ENCODE peak calls at places on chromosomes 12 and 14, in ten cellular contexts. One of them, this sample, is unnamed. For H3K4me1, the result is how much of the 10 kb centered on the place peaks cover.

GRCh38 chr14:59959663-59960062 is 39.7 kb downstream of the LRRC9 start:
- DNase-seq in breast epithelium: no peak
- DNase-seq in body of pancreas: no peak
- DNase-seq in Caco-2: no peak
- DNase-seq in K562: no peak
- DNase-seq in ovary: no peak
- DNase-seq in transverse colon: no peak
- DNase-seq in tibial artery: no peak
- DNase-seq in GM23338: no peak
- DNase-seq in cardiac muscle cell: no peak
- DNase-seq in this sample: no peak

GRCh38 chr12:1377117-1377516 is 217.3 kb downstream of the FBXL14 start:
- DNase-seq in Caco-2: no peak
- DNase-seq in breast epithelium: no peak
- DNase-seq in cardiac muscle cell: no peak
- DNase-seq in body of pancreas: no peak
- DNase-seq in tibial artery: no peak
- DNase-seq in K562: no peak
- DNase-seq in ovary: no peak
- DNase-seq in transverse colon: no peak
- DNase-seq in GM23338: no peak
- DNase-seq in this sample: no peak

GRCh38 chr14:93752980-93753561 is 35.2 kb downstream of the PRIMA1 start:
- DNase-seq in K562: no peak
- DNase-seq in tibial artery: peak
- DNase-seq in transverse colon: no peak
- DNase-seq in Caco-2: no peak
- DNase-seq in breast epithelium: no peak
- DNase-seq in cardiac muscle cell: no peak
- DNase-seq in body of pancreas: no peak
- DNase-seq in ovary: no peak
- DNase-seq in GM23338: no peak
- DNase-seq in this sample: no peak

GRCh38 chr12:11658796-11659195 is 9.3 kb downstream of the ETV6 start:
- DNase-seq in ovary: no peak
- DNase-seq in Caco-2: no peak
- DNase-seq in transverse colon: no peak
- DNase-seq in cardiac muscle cell: peak
- DNase-seq in breast epithelium: no peak
- DNase-seq in K562: no peak
- DNase-seq in body of pancreas: no peak
- DNase-seq in GM23338: no peak
- DNase-seq in tibial artery: no peak
- DNase-seq in this sample: no peak

GRCh38 chr12:64207453-64207852 is 14.6 kb downstream of the KICS2 start:
- DNase-seq in breast epithelium: no peak
- DNase-seq in Caco-2: no peak
- DNase-seq in transverse colon: no peak
- DNase-seq in tibial artery: no peak
- DNase-seq in K562: no peak
- DNase-seq in cardiac muscle cell: no peak
- DNase-seq in ovary: no peak
- DNase-seq in GM23338: no peak
- DNase-seq in body of pancreas: no peak
- DNase-seq in this sample: no peak

GRCh38 chr12:121810833-121811433 is 7.1 kb downstream of the SETD1B start:
- DNase-seq in Caco-2: no peak
- DNase-seq in tibial artery: no peak
- DNase-seq in transverse colon: no peak
- DNase-seq in GM23338: no peak
- DNase-seq in breast epithelium: no peak
- DNase-seq in ovary: no peak
- DNase-seq in cardiac muscle cell: no peak
- DNase-seq in body of pancreas: no peak
- DNase-seq in K562: no peak
- DNase-seq in this sample: peak

GRCh38 chr12:54882074-54882473 is 27.8 kb downstream of the MUCL1 start:
- DNase-seq in body of pancreas: no peak
- DNase-seq in K562: no peak
- DNase-seq in cardiac muscle cell: no peak
- DNase-seq in ovary: no peak
- DNase-seq in transverse colon: no peak
- DNase-seq in Caco-2: no peak
- DNase-seq in breast epithelium: no peak
- DNase-seq in GM23338: no peak
- DNase-seq in tibial artery: no peak
- DNase-seq in this sample: no peak

GRCh38 chr14:64387232-64387737 is 868 bp upstream of the MTHFD1 start:
- DNase-seq in cardiac muscle cell: peak
- DNase-seq in K562: peak
- DNase-seq in ovary: no peak
- DNase-seq in transverse colon: no peak
- DNase-seq in GM23338: peak
- DNase-seq in Caco-2: peak
- DNase-seq in breast epithelium: no peak
- DNase-seq in body of pancreas: no peak
- DNase-seq in tibial artery: peak
- DNase-seq in this sample: no peak

GRCh38 chr12:111318450-111318849 is 50.4 kb downstream of the PHETA1 start:
- DNase-seq in K562: no peak
- DNase-seq in cardiac muscle cell: no peak
- DNase-seq in ovary: no peak
- DNase-seq in body of pancreas: no peak
- DNase-seq in transverse colon: no peak
- DNase-seq in Caco-2: no peak
- DNase-seq in breast epithelium: no peak
- DNase-seq in tibial artery: no peak
- DNase-seq in GM23338: no peak
- DNase-seq in this sample: no peak

GRCh38 chr14:39186941-39187525 is 12.0 kb downstream of the PNN start:
- DNase-seq in cardiac muscle cell: no peak
- DNase-seq in body of pancreas: no peak
- DNase-seq in transverse colon: no peak
- DNase-seq in ovary: no peak
- DNase-seq in Caco-2: no peak
- DNase-seq in K562: no peak
- DNase-seq in tibial artery: no peak
- DNase-seq in breast epithelium: no peak
- DNase-seq in GM23338: no peak
- DNase-seq in this sample: no peak

GRCh38 chr14:104356738-104357688 is 218.6 kb downstream of the KIF26A start:
- DNase-seq in Caco-2: no peak
- DNase-seq in K562: no peak
- DNase-seq in transverse colon: no peak
- DNase-seq in cardiac muscle cell: no peak
- DNase-seq in GM23338: no peak
- DNase-seq in body of pancreas: peak
- DNase-seq in tibial artery: peak
- DNase-seq in ovary: peak
- DNase-seq in breast epithelium: peak
- DNase-seq in this sample: no peak

GRCh38 chr14:103126088-103126872 is 3.0 kb downstream of the TNFAIP2 start:
- DNase-seq in ovary: peak
- DNase-seq in Caco-2: no peak
- DNase-seq in cardiac muscle cell: no peak
- DNase-seq in GM23338: no peak
- DNase-seq in breast epithelium: no peak
- DNase-seq in tibial artery: no peak
- DNase-seq in body of pancreas: no peak
- DNase-seq in K562: no peak
- DNase-seq in transverse colon: peak
- DNase-seq in this sample: no peak

GRCh38 chr14:103125098-103126070 is 2.1 kb downstream of the TNFAIP2 start:
- DNase-seq in Caco-2: no peak
- DNase-seq in cardiac muscle cell: no peak
- DNase-seq in GM23338: no peak
- DNase-seq in transverse colon: no peak
- DNase-seq in ovary: no peak
- DNase-seq in body of pancreas: no peak
- DNase-seq in breast epithelium: no peak
- DNase-seq in K562: no peak
- DNase-seq in tibial artery: no peak
- DNase-seq in this sample: no peak

GRCh38 chr14:103127861-103128598 is 4.8 kb downstream of the TNFAIP2 start:
- DNase-seq in cardiac muscle cell: no peak
- DNase-seq in Caco-2: no peak
- DNase-seq in GM23338: no peak
- DNase-seq in ovary: peak
- DNase-seq in K562: no peak
- DNase-seq in transverse colon: no peak
- DNase-seq in body of pancreas: no peak
- DNase-seq in breast epithelium: no peak
- DNase-seq in tibial artery: no peak
- DNase-seq in this sample: peak

GRCh38 chr14:103127356-103127755 is 4.1 kb downstream of the TNFAIP2 start:
- DNase-seq in Caco-2: no peak
- DNase-seq in body of pancreas: no peak
- DNase-seq in breast epithelium: no peak
- DNase-seq in GM23338: no peak
- DNase-seq in K562: no peak
- DNase-seq in tibial artery: no peak
- DNase-seq in cardiac muscle cell: no peak
- DNase-seq in transverse colon: no peak
- DNase-seq in ovary: peak
- DNase-seq in this sample: peak

GRCh38 chr14:103126873-103127304 is 3.6 kb downstream of the TNFAIP2 start:
- DNase-seq in tibial artery: no peak
- DNase-seq in cardiac muscle cell: peak
- DNase-seq in K562: no peak
- DNase-seq in GM23338: peak
- DNase-seq in Caco-2: peak
- DNase-seq in transverse colon: peak
- DNase-seq in ovary: peak
- DNase-seq in body of pancreas: peak
- DNase-seq in breast epithelium: no peak
- DNase-seq in this sample: peak
- H3K4me1 ChIP-seq in tibial artery: under half
- H3K4me1 ChIP-seq in cardiac muscle cell: under half
- H3K4me1 ChIP-seq in K562: half or more
- H3K4me1 ChIP-seq in GM23338: under half
- H3K4me1 ChIP-seq in Caco-2: under half
- H3K4me1 ChIP-seq in transverse colon: under half
- H3K4me1 ChIP-seq in ovary: under half
- H3K4me1 ChIP-seq in body of pancreas: half or more
- H3K4me1 ChIP-seq in breast epithelium: half or more
- H3K4me1 ChIP-seq in this sample: under half

GRCh38 chr12:92943482-92944250 is 14.6 kb upstream of the EEA1 start:
- DNase-seq in body of pancreas: no peak
- DNase-seq in tibial artery: no peak
- DNase-seq in K562: no peak
- DNase-seq in GM23338: peak
- DNase-seq in cardiac muscle cell: peak
- DNase-seq in transverse colon: no peak
- DNase-seq in ovary: no peak
- DNase-seq in breast epithelium: no peak
- DNase-seq in Caco-2: no peak
- DNase-seq in this sample: no peak
- TF ChIP-seq CTCF in body of pancreas: no peak
- TF ChIP-seq CTCF in tibial artery: no peak
- TF ChIP-seq CTCF in K562: peak
- TF ChIP-seq CTCF in GM23338: peak
- TF ChIP-seq CTCF in cardiac muscle cell: peak
- TF ChIP-seq CTCF in transverse colon: no peak
- TF ChIP-seq CTCF in ovary: no peak
- TF ChIP-seq CTCF in breast epithelium: no peak
- TF ChIP-seq CTCF in Caco-2: peak
- TF ChIP-seq CTCF in this sample: no peak

DNA sequence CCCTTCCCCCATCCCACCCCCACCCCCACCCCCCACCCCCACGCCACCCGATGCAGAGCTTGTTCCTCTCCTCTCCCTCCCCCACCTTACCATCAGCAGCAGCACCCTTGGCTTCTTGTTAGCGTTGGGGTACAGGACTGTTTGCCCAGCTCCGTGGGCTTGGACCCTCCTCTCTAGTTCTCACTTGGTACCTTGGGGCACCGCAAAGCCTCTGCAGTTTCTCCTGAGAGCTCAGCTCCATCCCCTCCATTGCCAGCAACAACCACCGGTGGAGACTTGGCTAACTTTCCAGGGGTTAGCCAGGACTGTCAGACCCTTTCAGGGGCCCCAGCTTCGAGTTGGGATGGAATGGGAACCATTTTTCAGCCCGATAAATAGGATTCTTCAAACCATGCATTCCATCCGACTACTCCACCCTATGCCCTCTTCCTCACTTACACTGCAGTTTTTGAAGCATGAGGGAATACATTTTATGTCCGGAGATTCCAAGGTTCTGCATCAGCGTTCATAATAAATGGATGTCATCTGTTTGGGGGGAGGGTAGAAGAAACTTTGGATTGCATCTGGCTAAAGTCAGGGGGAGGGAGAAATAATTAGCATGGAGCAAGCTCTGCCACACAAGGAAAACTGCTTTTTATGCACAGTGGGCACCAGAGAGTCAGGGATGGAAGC is 1.1 kb downstream of the SCN8A start:
- DNase-seq in tibial artery: no peak
- DNase-seq in transverse colon: no peak
- DNase-seq in breast epithelium: no peak
- DNase-seq in K562: no peak
- DNase-seq in body of pancreas: no peak
- DNase-seq in Caco-2: no peak
- DNase-seq in GM23338: peak
- DNase-seq in ovary: no peak
- DNase-seq in cardiac muscle cell: no peak
- DNase-seq in this sample: peak
- H3K4me3 ChIP-seq in tibial artery: no peak
- H3K4me3 ChIP-seq in transverse colon: no peak
- H3K4me3 ChIP-seq in breast epithelium: no peak
- H3K4me3 ChIP-seq in K562: no peak
- H3K4me3 ChIP-seq in body of pancreas: no peak
- H3K4me3 ChIP-seq in Caco-2: no peak
- H3K4me3 ChIP-seq in GM23338: peak
- H3K4me3 ChIP-seq in ovary: no peak
- H3K4me3 ChIP-seq in cardiac muscle cell: no peak
- H3K4me3 ChIP-seq in this sample: no peak

GRCh38 chr14:68685419-68686211 is 107.3 kb downstream of the ZFP36L1 start:
- DNase-seq in transverse colon: peak
- DNase-seq in tibial artery: no peak
- DNase-seq in GM23338: no peak
- DNase-seq in cardiac muscle cell: peak
- DNase-seq in ovary: no peak
- DNase-seq in K562: no peak
- DNase-seq in breast epithelium: no peak
- DNase-seq in body of pancreas: peak
- DNase-seq in Caco-2: peak
- DNase-seq in this sample: no peak
- H3K4me1 ChIP-seq in transverse colon: under half
- H3K4me1 ChIP-seq in tibial artery: under half
- H3K4me1 ChIP-seq in GM23338: under half
- H3K4me1 ChIP-seq in cardiac muscle cell: under half
- H3K4me1 ChIP-seq in ovary: under half
- H3K4me1 ChIP-seq in K562: under half
- H3K4me1 ChIP-seq in breast epithelium: under half
- H3K4me1 ChIP-seq in body of pancreas: under half
- H3K4me1 ChIP-seq in Caco-2: under half
- H3K4me1 ChIP-seq in this sample: under half

This sample was measured in adrenal gland.